ENCODE peak calls at places on chromosomes 13 and 19, in six cellular contexts. O is fibroblast of mammary gland; H is NCI-H1092; Z is uterus; K is Jurkat, Clone E6-1; E is activated CD8-positive, alpha-beta T cell treated with anti-CD3 and anti-CD28 coated beads for 36 hours. L is an unnamed sample.

GRCh38 chr13:113881614-113882265 is 17.9 kb upstream of the GAS6 start:
- DNase-seq in Z (no peak), O (no peak), E (no peak), K (no peak), H (no peak), L (no peak)

GRCh38 chr13:74104661-74105275 is 29.4 kb downstream of the KLF12 start:
- DNase-seq in E (no peak), O (no peak), H (no peak), K (no peak), Z (no peak), L (no peak)

GRCh38 chr19:16330811-16331690 is 6.4 kb downstream of the KLF2 start:
- DNase-seq in O (no peak), K (no peak), Z (no peak), E (peak), H (no peak), L (no peak)

GRCh38 chr13:51682691-51683090 is 98.4 kb downstream of the WDFY2 start:
- DNase-seq in E (no peak), Z (no peak), K (no peak), H (no peak), O (peak), L (no peak)

GRCh38 chr13:79228972-79229371 is 177.1 kb downstream of the RBM26 start:
- DNase-seq in E (no peak), H (no peak), O (no peak), K (no peak), Z (no peak), L (no peak)

GRCh38 chr13:23956106-23956505 is 58.8 kb upstream of the C1QTNF9B start:
- DNase-seq in H (no peak), O (peak), E (peak), K (no peak), Z (no peak), L (no peak)

GRCh38 chr19:40578442-40578908 is 1.8 kb downstream of the SHKBP1 start:
- DNase-seq in O (peak), K (no peak), Z (no peak), H (no peak), E (peak), L (no peak)

GRCh38 chr19:50050406-50051223 is 24.8 kb downstream of the ZNF473 start:
- DNase-seq in Z (peak), E (peak), O (no peak), K (peak), H (peak), L (no peak)

GRCh38 chr13:99859178-99860177 is 112.1 kb downstream of the ZIC5 start:
- DNase-seq in H (no peak), K (no peak), O (no peak), Z (no peak), E (peak), L (no peak)

GRCh38 chr13:89541091-89542030 is 1806.1 kb upstream of the MIR17HG start:
- DNase-seq in O (no peak), K (no peak), E (no peak), Z (no peak), H (no peak), L (no peak)

GRCh38 chr13:60448907-60449510 is 52.0 kb downstream of the TDRD3 start:
- DNase-seq in H (no peak), O (peak), Z (no peak), E (peak), K (peak), L (no peak)

GRCh38 chr19:37329686-37330085 is 41.2 kb upstream of the ZNF527 start:
- DNase-seq in H (no peak), Z (no peak), O (peak), E (no peak), K (no peak), L (no peak)

GRCh38 chr13:102677122-102677521 is 17.7 kb downstream of the METTL21C start:
- DNase-seq in E (no peak), K (no peak), O (no peak), Z (no peak), H (no peak), L (no peak)

GRCh38 chr13:85333511-85333910 is 465.7 kb downstream of the SLITRK6 start:
- DNase-seq in Z (no peak), E (no peak), H (no peak), K (no peak), O (no peak), L (no peak)

GRCh38 chr19:3969435-3970312 is 1.2 kb downstream of the DAPK3 start:
- DNase-seq in Z (no peak), E (no peak), K (no peak), H (no peak), O (peak), L (peak)

GRCh38 chr13:34869737-34870136 is 72.3 kb upstream of the NBEA start:
- DNase-seq in H (no peak), O (no peak), E (no peak), Z (no peak), K (no peak), L (no peak)

GRCh38 chr13:37667631-37668161 is 69.1 kb upstream of the POSTN start:
- DNase-seq in H (no peak), K (no peak), Z (no peak), E (no peak), O (peak), L (no peak)

GRCh38 chr13:112153846-112154245 is 86.9 kb downstream of the SOX1 start:
- DNase-seq in E (no peak), H (no peak), K (no peak), O (no peak), Z (no peak), L (no peak)

GRCh38 chr19:28949535-28949934 is 263.4 kb downstream of the UQCRFS1 start:
- DNase-seq in H (no peak), Z (no peak), K (no peak), O (no peak), E (no peak), L (no peak)

GRCh38 chr13:106532111-106532929 is 3.1 kb downstream of the EFNB2 start:
- DNase-seq in E (no peak), H (no peak), K (no peak), O (peak), Z (peak), L (no peak)

GRCh38 chr19:44113784-44114390 is 688 bp downstream of the ZNF225 start:
- DNase-seq in H (no peak), Z (no peak), O (no peak), E (peak), K (no peak), L (no peak)

GRCh38 chr19:46390121-46390858 is 23.1 kb downstream of the CCDC8 start:
- DNase-seq in K (no peak), O (no peak), E (no peak), Z (no peak), H (no peak), L (no peak)

L was measured in HS-27A.